ENCODE peak calls at places on chromosomes 4 and X, in seven cellular contexts. I is fibroblast of lung, D is PC-3, U is cardiac muscle cell, N is endothelial cell of umbilical vein, J is fibroblast of pulmonary artery, C is GM23248. K is an unnamed sample.
A peak's percentile ranks its signal among the peaks of the same experiment; 100 is the strongest.

GRCh38 chr4:12382567-12382966 is 953.9 kb upstream of the HS3ST1 start:
- DNase-seq in N (no peak), I (no peak), J (no peak), U (no peak), C (no peak), D (no peak), K (no peak)

GRCh38 chrX:8639949-8640348 is 92.0 kb downstream of the ANOS1 start:
- DNase-seq in J (no peak), U (peak; percentile 3), D (no peak), I (no peak), C (no peak), N (no peak), K (no peak)

GRCh38 chr4:132540797-132541196 is 608.3 kb upstream of the PCDH10 start:
- DNase-seq in U (no peak), C (no peak), N (no peak), J (no peak), D (no peak), I (no peak), K (no peak)

GRCh38 chrX:42490111-42490510 is 287.9 kb downstream of the PPP1R2C start:
- DNase-seq in N (no peak), I (no peak), U (no peak), J (no peak), D (no peak), C (no peak), K (no peak)

GRCh38 chr4:11338990-11339782 is 89.5 kb downstream of the HS3ST1 start:
- DNase-seq in U (no peak), N (no peak), D (no peak), I (no peak), J (no peak), C (no peak), K (no peak)

GRCh38 chrX:80765226-80765625 is 44.5 kb downstream of the BRWD3 start:
- DNase-seq in D (peak; percentile 83), I (peak; percentile 83), N (no peak), J (peak; percentile 63), U (no peak), C (peak; percentile 64), K (no peak)

GRCh38 chrX:127708155-127708554 is 344.0 kb downstream of the ACTRT1 start:
- DNase-seq in I (no peak), J (no peak), C (no peak), U (no peak), N (no peak), D (peak; percentile 47), K (no peak)

GRCh38 chrX:134631404-134632346 is 26.6 kb downstream of the PLAC1 start:
- DNase-seq in J (peak; percentile 67), I (peak; percentile 36), U (no peak), D (no peak), C (peak; percentile 48), N (no peak), K (no peak)

GRCh38 chr4:36290641-36291040 is 9.2 kb downstream of the DTHD1 start:
- DNase-seq in U (no peak), C (no peak), D (no peak), J (no peak), I (no peak), N (no peak), K (no peak)

GRCh38 chr4:113769744-113770143 is 8.2 kb upstream of the CAMK2D start:
- DNase-seq in U (no peak), N (no peak), C (no peak), J (no peak), I (no peak), D (no peak), K (no peak)

GRCh38 chr4:3878678-3879077 is 112.5 kb downstream of the ADRA2C start:
- DNase-seq in U (no peak), D (peak; percentile 9), J (no peak), I (no peak), C (no peak), N (no peak), K (no peak)

GRCh38 chr4:56388311-56388710 is 1.0 kb upstream of the AASDH start:
- DNase-seq in U (no peak), J (no peak), N (peak; percentile 16), D (peak; percentile 22), C (peak; percentile 39), I (no peak), K (no peak)

GRCh38 chrX:149830192-149830873 is 48.6 kb downstream of the MAGEA9 start:
- DNase-seq in D (no peak), U (peak; percentile 34), N (peak; percentile 2), J (peak; percentile 16), C (peak; percentile 54), I (peak; percentile 38), K (no peak)

GRCh38 chr4:139824882-139825522 is 159.4 kb downstream of the MGST2 start:
- DNase-seq in J (no peak), N (no peak), D (no peak), I (no peak), C (no peak), U (no peak), K (no peak)
- H3K4me3 ChIP-seq in J (no peak overlapping the region), N (no peak overlapping the region), D (no peak overlapping the region), I (no peak overlapping the region), C (no peak overlapping the region), U (no peak overlapping the region), K (no peak overlapping the region)

DNA sequence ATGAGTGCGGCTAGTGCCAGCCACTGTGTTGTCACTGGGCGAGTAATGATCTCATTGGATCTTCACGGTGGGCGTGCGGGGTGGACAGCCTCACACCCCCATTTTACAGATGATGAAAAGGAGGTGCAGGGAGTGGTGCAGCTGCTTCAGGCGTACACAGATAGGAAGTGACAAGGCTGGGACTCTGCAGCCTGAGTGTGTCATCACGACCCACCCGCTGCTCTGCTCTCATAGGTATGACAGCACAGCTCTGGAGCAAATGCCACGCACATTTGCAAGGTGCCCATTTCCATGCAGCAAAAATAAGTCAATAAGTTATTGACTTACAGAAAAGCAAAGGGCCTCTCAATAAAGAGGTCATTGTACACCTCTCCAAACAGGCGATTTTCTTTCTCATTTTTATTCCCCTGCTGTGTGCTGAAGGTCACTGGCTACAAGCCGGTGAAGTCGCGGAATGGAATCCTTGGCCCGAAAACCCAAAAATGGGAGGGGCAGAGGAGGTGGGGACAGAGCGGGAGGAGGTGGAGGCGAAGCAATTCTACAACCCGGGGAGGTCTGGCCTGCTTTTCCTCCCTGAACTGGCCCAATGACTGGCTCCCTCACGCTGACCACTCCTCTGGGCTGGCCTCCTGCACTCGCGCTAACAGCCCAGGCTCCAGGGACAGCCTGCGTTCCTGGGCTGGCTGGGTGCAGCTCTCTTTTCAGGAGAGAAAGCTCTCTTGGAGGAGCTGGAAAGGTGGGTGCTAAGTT is at the start of gene SOD3:
- DNase-seq in J (peak; percentile 90), N (peak; percentile 9), I (peak; percentile 91), D (peak; percentile 86), C (peak; percentile 92), U (peak; percentile 83), K (peak; percentile 79)
- H3K4me3 ChIP-seq in J (peak within 1 kb of the TSS; percentile 49), N (no peak within 1 kb of the TSS), I (peak within 1 kb of the TSS; percentile 71), D (peak within 1 kb of the TSS; percentile 63), C (peak within 1 kb of the TSS; percentile 62), U (no peak within 1 kb of the TSS), K (peak within 1 kb of the TSS; percentile 9)

GRCh38 chr4:162707962-162708361 is 458.7 kb downstream of the NAF1 start:
- DNase-seq in J (no peak), I (no peak), D (no peak), C (no peak), N (no peak), U (no peak), K (no peak)
- H3K4me3 ChIP-seq in J (no peak overlapping the region), I (no peak overlapping the region), D (no peak overlapping the region), C (no peak overlapping the region), N (no peak overlapping the region), U (no peak overlapping the region), K (no peak overlapping the region)

DNA sequence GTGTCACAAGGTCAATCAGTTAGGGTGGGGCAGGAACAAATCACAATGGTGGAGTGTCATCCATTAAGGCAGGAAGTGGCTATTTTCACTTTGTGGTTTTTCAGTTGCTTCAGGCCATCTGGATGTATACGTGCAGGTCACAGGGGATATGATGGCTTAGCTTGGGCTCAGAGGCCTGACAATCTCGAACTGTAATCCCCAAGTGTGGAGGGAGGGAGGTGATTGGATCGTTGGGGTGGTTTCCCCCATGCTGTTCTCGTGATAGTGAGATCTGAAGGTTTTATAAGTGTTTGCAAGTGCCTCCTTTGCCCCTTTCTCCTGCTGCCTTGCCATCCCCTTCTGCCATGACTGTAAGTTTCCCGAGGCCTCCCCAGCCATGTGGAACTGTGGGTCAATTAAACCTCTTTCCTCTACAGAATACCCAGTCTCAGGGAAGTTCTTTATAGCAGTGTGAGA is 36.7 kb upstream of the STS start:
- DNase-seq in D (peak; percentile 52), I (peak; percentile 9), U (no peak), C (no peak), N (no peak), J (no peak), K (no peak)
- H3K4me3 ChIP-seq in D (no peak overlapping the region), I (no peak overlapping the region), U (no peak overlapping the region), C (no peak overlapping the region), N (no peak overlapping the region), J (no peak overlapping the region), K (no peak overlapping the region)

GRCh38 chr4:2412534-2412884 is 5.9 kb downstream of the ZFYVE28 start:
- DNase-seq in D (peak; percentile 54), C (no peak), U (no peak), I (no peak), J (no peak), N (no peak), K (no peak)

GRCh38 chr4:2413821-2414610 is 4.4 kb downstream of the ZFYVE28 start:
- DNase-seq in D (peak; percentile 24), I (no peak), N (peak; percentile 36), U (no peak), J (peak; percentile 66), C (peak; percentile 22), K (peak; percentile 55)

GRCh38 chr4:2412885-2413716 is 5.3 kb downstream of the ZFYVE28 start:
- DNase-seq in J (peak; percentile 92), D (peak; percentile 88), N (peak; percentile 96), U (peak; percentile 68), C (peak; percentile 97), I (peak; percentile 92), K (peak; percentile 80)

GRCh38 chr4:2409381-2409783 is 9.1 kb downstream of the ZFYVE28 start:
- DNase-seq in C (no peak), U (no peak), J (no peak), N (no peak), I (no peak), D (no peak), K (no peak)

DNA sequence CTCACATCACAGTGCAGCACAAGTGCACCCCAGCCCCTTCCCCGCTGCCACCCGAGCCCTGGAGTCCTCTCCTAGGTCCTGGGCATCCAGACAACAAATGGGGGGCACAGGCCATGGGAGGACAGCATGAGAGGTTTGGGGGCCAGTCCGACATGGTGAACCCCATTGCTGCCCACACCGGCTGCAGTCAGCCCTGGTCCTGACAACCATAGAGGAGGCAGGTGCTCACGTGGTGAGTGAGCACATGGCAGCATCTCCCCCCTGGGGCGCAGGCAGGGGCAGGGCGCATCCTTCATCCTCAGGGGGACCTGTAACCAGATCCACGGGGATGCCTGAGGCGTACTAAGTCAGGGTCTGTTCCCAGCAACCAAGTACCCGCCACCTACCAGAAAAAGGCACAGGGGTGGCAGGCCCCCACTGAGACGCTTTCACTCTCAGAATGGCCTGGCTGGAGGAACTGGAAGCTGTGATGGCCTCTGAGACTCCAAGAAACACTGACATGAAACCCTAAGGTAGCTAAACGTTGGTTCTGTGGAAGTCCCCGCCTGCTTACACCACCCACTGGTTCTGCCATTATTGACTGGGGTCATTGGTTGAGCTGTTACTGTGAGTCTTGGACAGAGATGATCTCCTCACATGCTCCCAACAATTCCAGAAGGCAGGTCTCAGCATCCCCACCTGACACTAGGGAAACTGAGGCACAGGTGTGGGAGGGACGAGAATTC is 6.5 kb downstream of the ZFYVE28 start:
- DNase-seq in D (no peak), I (no peak), J (no peak), C (no peak), N (no peak), U (no peak), K (no peak)
- H3K4me3 ChIP-seq in D (peak overlapping the region; percentile 64), I (no peak overlapping the region), J (no peak overlapping the region), C (peak overlapping the region; percentile 58), N (no peak overlapping the region), U (no peak overlapping the region), K (no peak overlapping the region)

GRCh38 chrX:120301497-120301896 is 9.8 kb downstream of the TMEM255A start:
- DNase-seq in C (no peak), I (no peak), D (no peak), J (no peak), U (no peak), N (no peak), K (no peak)
- H3K4me3 ChIP-seq in C (no peak overlapping the region), I (no peak overlapping the region), D (no peak overlapping the region), J (no peak overlapping the region), U (no peak overlapping the region), N (no peak overlapping the region), K (no peak overlapping the region)